ENCODE peak calls at places on chromosome 6, in seven cellular contexts. M, A, G, B, V, H and Q are unnamed samples.

GRCh38 chr6:1851681-1852456 is 242.2 kb downstream of the FOXC1 start:
- DNase-seq in B (no peak), G (no peak), A (no peak), V (no peak), M (no peak), H (no peak), Q (no peak)

GRCh38 chr6:149045404-149045803 is 272.1 kb upstream of the TAB2 start:
- DNase-seq in B (no peak), A (no peak), H (no peak), M (no peak), G (no peak), V (no peak), Q (no peak)

GRCh38 chr6:108557494-108558371 is 3.0 kb upstream of the FOXO3 start:
- DNase-seq in G (peak; percentile 91), H (peak; percentile 45), A (no peak), M (peak; percentile 22), V (no peak), B (peak; percentile 83), Q (no peak)

GRCh38 chr6:133964052-133964451 is 11.0 kb downstream of the TBPL1 start:
- DNase-seq in H (no peak), G (no peak), A (no peak), M (no peak), V (no peak), B (no peak), Q (no peak)

GRCh38 chr6:43629104-43629504 is at the start of gene GTPBP2:
- DNase-seq in V (peak; percentile 99), M (peak; percentile 95), B (peak; percentile 99), A (peak; percentile 99), G (peak; percentile 99), H (peak; percentile 96), Q (peak; percentile 82)

GRCh38 chr6:101758338-101758737 is 364.8 kb downstream of the GRIK2 start:
- DNase-seq in M (no peak), V (no peak), G (no peak), H (no peak), B (no peak), A (no peak), Q (no peak)

GRCh38 chr6:125812394-125813231 is 21.9 kb downstream of the NCOA7 start:
- DNase-seq in M (peak; percentile 73), B (no peak), H (no peak), G (no peak), V (no peak), A (peak; percentile 82), Q (peak; percentile 84)

GRCh38 chr6:82712826-82713225 is 349.2 kb downstream of the TPBG start:
- DNase-seq in H (no peak), M (no peak), V (no peak), B (no peak), A (no peak), G (no peak), Q (no peak)

GRCh38 chr6:25017932-25018581 is 82.3 kb upstream of the RIPOR2 start:
- DNase-seq in G (peak; percentile 89), H (peak; percentile 67), V (no peak), B (peak; percentile 76), M (peak; percentile 29), A (no peak), Q (peak; percentile 51)

GRCh38 chr6:98477231-98477630 is 357.1 kb upstream of the POU3F2 start:
- DNase-seq in H (no peak), V (no peak), M (no peak), A (no peak), G (no peak), B (no peak), Q (no peak)